ENCODE peak calls at places on chromosomes 2 and 18, in ten cellular contexts. N is GM06990, U is breast epithelium, P is foreskin fibroblast, E is astrocyte of the spinal cord, A is GM20000, D is uterus, I is hepatocyte, J is glutamatergic neuron, G is fibroblast of pulmonary artery. O is an unnamed sample.

GRCh38 chr2:77800410-77800809 is 278.2 kb upstream of the LRRTM4 start:
- DNase-seq in N (no peak), U (no peak), P (no peak), E (no peak), A (no peak), D (no peak), I (no peak), J (no peak), G (no peak), O (no peak)

GRCh38 chr2:128714285-128714684 is 395.6 kb upstream of the HS6ST1 start:
- DNase-seq in N (no peak), U (no peak), P (no peak), E (no peak), A (no peak), D (no peak), I (no peak), J (no peak), G (no peak), O (no peak)

GRCh38 chr2:84491741-84492140 is 24.6 kb upstream of the DNAH6 start:
- DNase-seq in N (no peak), U (no peak), P (no peak), E (no peak), A (no peak), D (no peak), I (no peak), J (no peak), G (no peak), O (no peak)

GRCh38 chr2:218508299-218508698 is 59.9 kb downstream of the USP37 start:
- DNase-seq in N (no peak), U (no peak), P (no peak), E (no peak), A (no peak), D (no peak), I (no peak), J (no peak), G (no peak), O (no peak)

GRCh38 chr2:28956890-28957289 is 24.2 kb upstream of the TOGARAM2 start:
- DNase-seq in N (no peak), U (no peak), P (no peak), E (no peak), A (no peak), D (no peak), I (no peak), J (peak), G (peak), O (no peak)

GRCh38 chr2:52222128-52222527 is 1190.2 kb upstream of the NRXN1 start:
- DNase-seq in N (no peak), U (no peak), P (peak), E (peak), A (no peak), D (no peak), I (no peak), J (no peak), G (peak), O (no peak)

GRCh38 chr18:60554961-60555360 is 182.4 kb upstream of the MC4R start:
- DNase-seq in N (no peak), U (no peak), P (no peak), E (no peak), A (no peak), D (no peak), I (no peak), J (peak), G (no peak), O (no peak)

GRCh38 chr2:112818094-112818902 is 18.3 kb downstream of the IL1B start:
- DNase-seq in N (no peak), U (no peak), P (no peak), E (no peak), A (no peak), D (no peak), I (peak), J (no peak), G (peak), O (no peak)

GRCh38 chr18:63249781-63250180 is 69.8 kb downstream of the BCL2 start:
- DNase-seq in N (no peak), U (no peak), P (no peak), E (peak), A (no peak), D (peak), I (no peak), J (no peak), G (no peak), O (no peak)

GRCh38 chr2:144351687-144352086 is 168.2 kb downstream of the ZEB2 start:
- DNase-seq in N (no peak), U (no peak), P (no peak), E (no peak), A (no peak), D (no peak), I (no peak), J (no peak), G (peak), O (no peak)

GRCh38 chr18:5895300-5895885 is at the start of gene TMEM200C:
- DNase-seq in N (no peak), U (no peak), P (no peak), E (peak), A (peak), D (no peak), I (peak), J (peak), G (no peak), O (no peak)

GRCh38 chr2:176126929-176127768 is 2.4 kb upstream of the HOXD8 start:
- DNase-seq in N (no peak), U (no peak), P (peak), E (peak), A (peak), D (peak), I (peak), J (peak), G (peak), O (no peak)

GRCh38 chr2:193502363-193503035 is 1307.8 kb upstream of the TMEFF2 start:
- DNase-seq in N (no peak), U (no peak), P (no peak), E (no peak), A (peak), D (no peak), I (peak), J (peak), G (peak), O (no peak)
- TF ChIP-seq CTCF in N (no peak), U (no peak), P (no peak), E (no peak), A (peak), D (no peak), I (peak), J (no peak), G (no peak), O (no peak)

DNA sequence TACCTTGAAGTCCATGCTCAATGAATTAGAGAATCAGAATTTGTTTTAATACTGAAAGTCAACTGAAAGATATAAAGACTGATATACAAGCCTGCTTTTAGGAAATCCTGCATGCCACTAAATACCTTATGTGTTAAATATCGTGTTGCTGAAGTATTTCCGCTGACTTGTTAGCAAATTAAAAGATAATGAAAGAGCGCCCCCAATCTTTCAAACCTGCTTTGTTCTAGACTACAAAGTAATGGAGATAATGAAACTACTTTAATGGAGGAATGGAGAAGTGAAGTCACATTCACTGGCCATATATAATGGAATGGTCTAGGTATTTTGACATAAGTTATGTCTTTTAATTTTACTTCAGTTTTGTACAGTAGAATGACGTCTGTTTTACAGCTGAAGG is 95.7 kb downstream of the ASXL3 start:
- DNase-seq in N (no peak), U (no peak), P (no peak), E (no peak), A (no peak), D (no peak), I (no peak), J (no peak), G (no peak), O (no peak)
- TF ChIP-seq CTCF in N (no peak), U (no peak), P (no peak), E (no peak), A (no peak), D (no peak), I (no peak), J (no peak), G (no peak), O (no peak)

DNA sequence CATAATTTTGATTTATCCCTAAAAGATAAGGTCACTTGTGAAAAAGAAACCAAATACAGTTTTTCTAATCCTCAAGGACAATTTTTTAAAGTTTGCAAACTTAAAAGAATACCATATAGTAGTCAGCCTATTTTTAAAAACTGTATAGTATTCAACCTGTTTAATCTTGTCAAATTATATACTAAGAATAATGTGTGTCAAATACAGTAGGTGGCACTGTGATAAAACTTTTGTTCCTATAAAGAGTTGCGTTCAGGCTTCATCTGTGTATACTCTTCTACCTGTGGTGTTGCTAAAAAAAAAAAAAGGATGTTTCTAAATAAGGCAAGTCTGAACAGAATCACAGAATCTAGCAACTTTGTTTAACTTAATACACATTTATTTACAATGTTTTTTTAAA is 68.6 kb downstream of the CCDC138 start:
- DNase-seq in N (peak), U (no peak), P (no peak), E (peak), A (no peak), D (no peak), I (peak), J (no peak), G (peak), O (no peak)
- TF ChIP-seq CTCF in N (no peak), U (no peak), P (no peak), E (no peak), A (no peak), D (no peak), I (peak), J (no peak), G (peak), O (no peak)

DNA sequence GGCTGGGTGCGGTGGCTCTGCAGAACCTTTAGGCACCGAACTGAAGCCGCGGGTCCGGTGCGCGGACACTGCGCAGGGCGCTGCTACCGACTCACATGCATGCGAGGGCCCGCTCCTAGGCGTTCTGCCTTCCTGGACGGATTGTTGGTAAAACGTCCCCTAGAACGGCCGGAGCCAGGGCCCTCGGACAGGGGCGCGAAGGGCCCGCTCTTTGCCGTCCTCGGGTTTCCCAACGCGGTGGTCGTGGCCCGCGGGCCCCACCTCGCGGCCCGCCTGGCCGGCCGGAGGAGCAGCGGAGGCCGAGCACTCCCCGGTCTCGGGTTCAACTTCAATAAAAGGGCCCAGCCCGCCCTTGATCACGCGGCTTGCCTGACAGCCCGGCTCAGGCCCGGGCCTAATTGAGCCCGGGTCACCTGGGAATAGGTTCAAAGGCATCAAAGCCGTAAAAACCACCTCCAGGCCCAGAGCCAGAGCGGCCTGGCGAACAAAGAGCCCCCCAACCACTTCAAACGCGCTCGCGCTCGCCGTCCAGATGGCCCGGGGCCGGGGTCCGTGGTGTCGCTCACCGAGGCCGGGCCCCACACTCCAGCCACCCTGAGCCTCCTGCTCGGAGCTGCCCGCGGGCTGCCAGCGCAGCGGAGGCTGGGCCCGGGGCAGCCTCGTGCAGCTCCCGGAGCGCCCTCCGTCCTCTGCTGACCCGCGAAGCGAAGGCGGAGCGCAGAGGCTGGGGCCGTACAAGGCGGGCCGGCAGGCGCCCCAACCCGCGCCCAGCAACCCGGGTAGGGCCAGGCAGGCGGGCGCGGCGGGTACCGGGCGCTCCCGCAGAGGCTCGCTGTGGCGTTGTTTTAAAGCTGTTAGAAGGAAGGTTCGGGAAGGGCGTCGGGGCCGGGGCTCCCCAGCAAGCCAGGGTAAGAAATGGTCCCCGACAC is 1.1 kb upstream of the TWIST2 start:
- DNase-seq in N (no peak), U (no peak), P (peak), E (peak), A (no peak), D (peak), I (peak), J (peak), G (peak), O (no peak)
- TF ChIP-seq CTCF in N (no peak), U (no peak), P (no peak), E (no peak), A (no peak), D (peak), I (no peak), J (no peak), G (no peak), O (no peak)

GRCh38 chr18:55405655-55406373 is 182.2 kb downstream of the TCF4 start:
- DNase-seq in N (no peak), U (no peak), P (peak), E (peak), A (no peak), D (peak), I (peak), J (no peak), G (peak), O (peak)
- TF ChIP-seq CTCF in N (no peak), U (no peak), P (no peak), E (peak), A (no peak), D (no peak), I (no peak), J (no peak), G (peak), O (no peak)

GRCh38 chr2:97664636-97664970 is 759 bp upstream of the ACTR1B start:
- DNase-seq in N (no peak), U (no peak), P (no peak), E (no peak), A (no peak), D (no peak), I (peak), J (peak), G (no peak), O (no peak)
- TF ChIP-seq CTCF in N (no peak), U (no peak), P (no peak), E (no peak), A (no peak), D (no peak), I (no peak), J (no peak), G (no peak), O (no peak)

GRCh38 chr18:41763361-41763760 is 191.7 kb upstream of the PIK3C3 start:
- DNase-seq in N (no peak), U (no peak), P (no peak), E (no peak), A (no peak), D (no peak), I (no peak), J (no peak), G (no peak), O (no peak)

GRCh38 chr18:41771971-41772370 is 183.1 kb upstream of the PIK3C3 start:
- DNase-seq in N (no peak), U (no peak), P (no peak), E (no peak), A (no peak), D (no peak), I (no peak), J (no peak), G (no peak), O (no peak)

GRCh38 chr18:41767960-41768359 is 187.1 kb upstream of the PIK3C3 start:
- DNase-seq in N (no peak), U (no peak), P (no peak), E (peak), A (peak), D (no peak), I (peak), J (no peak), G (peak), O (no peak)
- TF ChIP-seq CTCF in N (peak), U (no peak), P (peak), E (peak), A (no peak), D (no peak), I (peak), J (no peak), G (peak), O (no peak)

O was measured in tibial artery.